ENCODE peak calls at places on chromosomes 6 and 20, in five cellular contexts. One of them, this sample, is unnamed.

GRCh38 chr6:125454351-125454750 is 152.6 kb upstream of the HDDC2 start:
- DNase-seq in A172: no peak
- DNase-seq in HTR-8/SVneo: no peak
- DNase-seq in nephron progenitor cell: no peak
- DNase-seq in left ventricle myocardium inferior: no peak
- DNase-seq in this sample: no peak

GRCh38 chr6:165447141-165447540 is 137.7 kb upstream of the C6orf118 start:
- DNase-seq in A172: no peak
- DNase-seq in HTR-8/SVneo: no peak
- DNase-seq in nephron progenitor cell: no peak
- DNase-seq in left ventricle myocardium inferior: no peak
- DNase-seq in this sample: no peak

GRCh38 chr6:3895303-3895635 is 46.1 kb downstream of the FAM50B start:
- DNase-seq in A172: no peak
- DNase-seq in HTR-8/SVneo: no peak
- DNase-seq in nephron progenitor cell: no peak
- DNase-seq in left ventricle myocardium inferior: no peak
- DNase-seq in this sample: no peak

GRCh38 chr6:45881705-45882435 is 133.8 kb downstream of the CLIC5 start:
- DNase-seq in A172: no peak
- DNase-seq in HTR-8/SVneo: no peak
- DNase-seq in nephron progenitor cell: no peak
- DNase-seq in left ventricle myocardium inferior: no peak
- DNase-seq in this sample: no peak

GRCh38 chr6:33742837-33743236 is 3.9 kb downstream of the IP6K3 start:
- DNase-seq in A172: no peak
- DNase-seq in HTR-8/SVneo: no peak
- DNase-seq in nephron progenitor cell: peak; percentile 58
- DNase-seq in left ventricle myocardium inferior: no peak
- DNase-seq in this sample: no peak

GRCh38 chr6:118660218-118660569 is 8.8 kb upstream of the CEP85L start:
- DNase-seq in A172: no peak
- DNase-seq in HTR-8/SVneo: no peak
- DNase-seq in nephron progenitor cell: no peak
- DNase-seq in left ventricle myocardium inferior: no peak
- DNase-seq in this sample: no peak

GRCh38 chr20:17610566-17611289 is 40.9 kb downstream of the DSTN start:
- DNase-seq in A172: no peak
- DNase-seq in HTR-8/SVneo: no peak
- DNase-seq in nephron progenitor cell: no peak
- DNase-seq in left ventricle myocardium inferior: no peak
- DNase-seq in this sample: no peak

GRCh38 chr6:89828988-89829590 is 591 bp upstream of the CASP8AP2 start:
- DNase-seq in A172: no peak
- DNase-seq in HTR-8/SVneo: no peak
- DNase-seq in nephron progenitor cell: no peak
- DNase-seq in left ventricle myocardium inferior: no peak
- DNase-seq in this sample: no peak

GRCh38 chr20:46215913-46216707 is 92.2 kb downstream of the CDH22 start:
- DNase-seq in A172: peak; percentile 99
- DNase-seq in HTR-8/SVneo: peak; percentile 92
- DNase-seq in nephron progenitor cell: peak; percentile 33
- DNase-seq in left ventricle myocardium inferior: no peak
- DNase-seq in this sample: no peak

GRCh38 chr6:149093643-149094042 is 223.9 kb upstream of the TAB2 start:
- DNase-seq in A172: peak; percentile 40
- DNase-seq in HTR-8/SVneo: no peak
- DNase-seq in nephron progenitor cell: no peak
- DNase-seq in left ventricle myocardium inferior: no peak
- DNase-seq in this sample: peak; percentile 34

GRCh38 chr6:110490110-110490509 is 13.7 kb upstream of the SLC22A16 start:
- DNase-seq in A172: no peak
- DNase-seq in HTR-8/SVneo: no peak
- DNase-seq in nephron progenitor cell: no peak
- DNase-seq in left ventricle myocardium inferior: no peak
- DNase-seq in this sample: no peak

GRCh38 chr6:23728707-23729106 is 397.3 kb upstream of the NRSN1 start:
- DNase-seq in A172: no peak
- DNase-seq in HTR-8/SVneo: no peak
- DNase-seq in nephron progenitor cell: no peak
- DNase-seq in left ventricle myocardium inferior: no peak
- DNase-seq in this sample: no peak

GRCh38 chr20:21109144-21109543 is 3.0 kb upstream of the LINC00237 start:
- DNase-seq in A172: no peak
- DNase-seq in HTR-8/SVneo: no peak
- DNase-seq in nephron progenitor cell: no peak
- DNase-seq in left ventricle myocardium inferior: no peak
- DNase-seq in this sample: no peak

GRCh38 chr6:119643866-119644265 is 294.3 kb upstream of the MAN1A1 start:
- DNase-seq in A172: no peak
- DNase-seq in HTR-8/SVneo: no peak
- DNase-seq in nephron progenitor cell: no peak
- DNase-seq in left ventricle myocardium inferior: no peak
- DNase-seq in this sample: no peak

GRCh38 chr20:62052336-62052841 is 13.3 kb downstream of the TAF4 start:
- DNase-seq in A172: no peak
- DNase-seq in HTR-8/SVneo: no peak
- DNase-seq in nephron progenitor cell: no peak
- DNase-seq in left ventricle myocardium inferior: no peak
- DNase-seq in this sample: no peak

GRCh38 chr20:22700387-22700786 is 116.0 kb upstream of the FOXA2 start:
- DNase-seq in A172: peak; percentile 76
- DNase-seq in HTR-8/SVneo: no peak
- DNase-seq in nephron progenitor cell: no peak
- DNase-seq in left ventricle myocardium inferior: no peak
- DNase-seq in this sample: peak; percentile 18

GRCh38 chr6:157020398-157021266 is 243.5 kb downstream of the ARID1B start:
- DNase-seq in A172: peak; percentile 42
- DNase-seq in HTR-8/SVneo: no peak
- DNase-seq in nephron progenitor cell: peak; percentile 59
- DNase-seq in left ventricle myocardium inferior: peak; percentile 66
- DNase-seq in this sample: no peak